ENCODE peak calls at places on chromosomes 12 and 14, in four cellular contexts. W, J, O and Z are unnamed samples.

GRCh38 chr12:65761301-65761700 is 63.0 kb upstream of the HMGA2 start:
- DNase-seq in W (no peak), J (no peak), O (no peak), Z (peak)

GRCh38 chr12:76450690-76451089 is 102.5 kb upstream of the BBS10 start:
- DNase-seq in W (peak), J (peak), O (peak), Z (no peak)

GRCh38 chr12:71092290-71092689 is 65.5 kb downstream of the TSPAN8 start:
- DNase-seq in W (peak), J (no peak), O (peak), Z (peak)

GRCh38 chr14:80215756-80216581 is 4.7 kb upstream of the DIO2 start:
- DNase-seq in W (peak), J (peak), O (peak), Z (peak)

GRCh38 chr12:79156846-79157463 is 292.4 kb downstream of the SYT1 start:
- DNase-seq in W (no peak), J (no peak), O (no peak), Z (no peak)

GRCh38 chr14:93682459-93682858 is 105.8 kb downstream of the PRIMA1 start:
- DNase-seq in W (no peak), J (no peak), O (no peak), Z (no peak)

GRCh38 chr12:75345531-75345930 is 11.1 kb downstream of the GLIPR1L1 start:
- DNase-seq in W (no peak), J (peak), O (peak), Z (no peak)

GRCh38 chr14:76311410-76311758 is 64.6 kb upstream of the ESRRB start:
- DNase-seq in W (no peak), J (no peak), O (no peak), Z (peak)

GRCh38 chr12:66584673-66585072 is 94.2 kb downstream of the GRIP1 start:
- DNase-seq in W (no peak), J (peak), O (peak), Z (no peak)

GRCh38 chr12:79886917-79887519 is 47.9 kb downstream of the PPP1R12A start:
- DNase-seq in W (peak), J (peak), O (peak), Z (no peak)

GRCh38 chr14:102848830-102849521 is 71.7 kb downstream of the TRAF3 start:
- DNase-seq in W (peak), J (no peak), O (no peak), Z (no peak)

GRCh38 chr12:12305568-12306300 is 38.9 kb upstream of the LRP6 start:
- DNase-seq in W (no peak), J (no peak), O (no peak), Z (no peak)

GRCh38 chr12:65649126-65649525 is 175.2 kb upstream of the HMGA2 start:
- DNase-seq in W (peak), J (peak), O (peak), Z (no peak)

GRCh38 chr12:51667269-51667668 is 76.2 kb downstream of the SCN8A start:
- DNase-seq in W (no peak), J (no peak), O (no peak), Z (no peak)

GRCh38 chr14:99173086-99173485 is 98.9 kb downstream of the BCL11B start:
- DNase-seq in W (no peak), J (no peak), O (no peak), Z (peak)

GRCh38 chr14:100688598-100689499 is 37.8 kb upstream of the DLK1 start:
- DNase-seq in W (peak), J (peak), O (peak), Z (no peak)

GRCh38 chr12:24228980-24229730 is 279.7 kb upstream of the SOX5 start:
- DNase-seq in W (peak), J (no peak), O (no peak), Z (peak)

GRCh38 chr12:49432616-49433015 is 65.4 kb downstream of the SPATS2 start:
- DNase-seq in W (no peak), J (no peak), O (no peak), Z (no peak)

GRCh38 chr12:94873368-94874085 is 130.0 kb downstream of the NDUFA12 start:
- DNase-seq in W (no peak), J (peak), O (no peak), Z (peak)

DNA sequence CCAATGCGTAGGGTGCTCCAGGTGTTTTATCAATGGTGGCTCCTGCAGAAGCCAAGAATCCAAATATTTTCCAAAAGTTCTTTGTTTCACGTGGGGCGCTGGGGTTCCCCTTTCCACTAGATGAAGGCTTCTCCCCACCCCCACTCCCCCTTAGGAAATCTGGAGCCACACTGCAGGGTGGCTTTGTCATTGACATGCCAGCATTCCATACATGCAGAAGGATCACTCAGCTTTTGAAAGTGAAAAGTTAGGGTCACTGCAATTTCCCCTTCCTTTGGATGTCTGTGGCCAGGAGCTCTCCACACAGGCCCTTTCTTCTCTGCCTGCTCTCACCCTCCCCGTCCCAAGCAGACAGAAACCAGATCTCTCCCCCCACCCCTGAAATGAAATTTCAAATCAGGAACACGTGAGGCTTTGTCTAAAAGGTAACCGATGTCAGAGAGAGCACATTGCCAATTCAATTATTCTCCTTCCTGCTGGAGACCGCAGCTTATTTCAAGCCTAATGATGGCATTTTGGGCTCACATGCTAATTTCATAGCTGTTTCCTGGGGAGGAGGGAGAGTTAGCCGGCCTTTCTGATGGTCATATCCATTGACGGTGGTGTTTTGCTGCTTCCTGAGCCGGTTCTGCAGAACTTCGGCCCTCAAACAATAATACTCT is 153.9 kb upstream of the RFLNA start:
- DNase-seq in W (no peak), J (no peak), O (no peak), Z (peak)
- H3K9ac ChIP-seq in W (no peak), J (no peak), O (no peak), Z (no peak)

GRCh38 chr14:68249534-68250517 is 430.2 kb downstream of the RAD51B start:
- DNase-seq in W (peak), J (peak), O (peak), Z (no peak)
- H3K9ac ChIP-seq in W (no peak), J (peak), O (peak), Z (no peak)

GRCh38 chr12:115249878-115250277 is 565.9 kb upstream of the TBX3 start:
- DNase-seq in W (no peak), J (no peak), O (no peak), Z (no peak)

GRCh38 chr12:115240251-115240650 is 556.3 kb upstream of the TBX3 start:
- DNase-seq in W (no peak), J (no peak), O (no peak), Z (no peak)

GRCh38 chr12:115243933-115244628 is 560.1 kb upstream of the TBX3 start:
- DNase-seq in W (no peak), J (no peak), O (no peak), Z (no peak)

DNA sequence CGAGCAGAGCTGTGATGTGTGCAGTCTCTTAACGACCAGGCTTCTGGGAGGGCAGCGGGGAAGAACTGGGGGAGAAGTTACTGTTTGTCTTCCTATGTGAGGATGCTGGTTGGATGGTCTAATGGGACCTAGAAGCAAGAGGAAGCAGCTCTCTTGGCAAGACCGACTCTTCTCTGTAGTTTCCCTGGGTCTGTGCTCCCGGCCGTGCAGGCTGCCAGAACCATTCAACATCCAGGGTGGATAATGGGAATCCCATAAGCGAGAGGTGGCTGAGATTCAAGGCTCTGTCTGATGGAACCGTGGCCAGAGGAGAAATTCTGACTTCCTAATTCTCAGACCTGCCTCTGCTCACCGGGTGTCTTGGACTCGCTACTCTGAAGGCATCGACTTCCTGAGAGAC is 561.0 kb upstream of the TBX3 start:
- DNase-seq in W (no peak), J (no peak), O (no peak), Z (no peak)
- H3K9ac ChIP-seq in W (no peak), J (no peak), O (no peak), Z (no peak)

DNA sequence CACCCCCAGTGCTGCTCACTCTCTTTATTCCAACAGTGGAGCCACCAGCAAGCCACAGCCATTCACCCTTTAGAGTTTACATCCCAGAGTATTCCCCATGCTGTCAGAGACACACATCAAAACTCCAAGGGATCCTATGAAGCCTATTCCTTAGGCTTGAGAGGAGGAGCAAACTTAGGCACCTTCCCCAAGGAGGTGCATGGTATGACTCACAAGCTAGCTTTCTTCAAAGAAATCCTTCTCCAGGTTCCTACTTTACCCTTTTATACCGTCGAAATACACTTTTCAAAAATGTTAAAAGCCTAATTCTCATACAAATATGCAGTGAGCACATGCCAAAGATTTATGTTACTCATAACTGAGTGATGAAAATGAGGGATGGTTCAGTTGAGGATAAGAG is 175.4 kb downstream of the ETNK1 start:
- DNase-seq in W (no peak), J (no peak), O (no peak), Z (no peak)
- H3K9ac ChIP-seq in W (no peak), J (no peak), O (no peak), Z (no peak)